ENCODE peak calls at places on chromosomes 7 and 10, in five cellular contexts. P, H, F, A and G are unnamed samples.

GRCh38 chr10:80204193-80204714 is 1.1 kb downstream of the ANXA11 start:
- DNase-seq in P (peak), H (peak), F (no peak), A (no peak), G (no peak)

GRCh38 chr7:17651926-17652385 is 288.3 kb downstream of the SNX13 start:
- DNase-seq in P (no peak), H (no peak), F (no peak), A (no peak), G (no peak)

GRCh38 chr10:14405076-14406065 is 74.6 kb upstream of the FRMD4A start:
- DNase-seq in P (no peak), H (no peak), F (no peak), A (no peak), G (no peak)

GRCh38 chr7:84811427-84811826 is 375.4 kb downstream of the SEMA3D start:
- DNase-seq in P (no peak), H (no peak), F (no peak), A (no peak), G (no peak)

GRCh38 chr10:118754132-118754555 is 626 bp downstream of the CACUL1 start:
- DNase-seq in P (peak), H (peak), F (peak), A (no peak), G (peak)

GRCh38 chr7:28988818-28989595 is 30.9 kb upstream of the TRIL start:
- DNase-seq in P (no peak), H (peak), F (no peak), A (no peak), G (no peak)

GRCh38 chr7:47405921-47406765 is 175.8 kb downstream of the TNS3 start:
- DNase-seq in P (no peak), H (peak), F (no peak), A (no peak), G (no peak)

GRCh38 chr10:102644646-102645387 is 538 bp downstream of the TRIM8 start:
- DNase-seq in P (peak), H (peak), F (peak), A (peak), G (peak)

GRCh38 chr7:31883761-31884164 is 186.4 kb downstream of the PDE1C start:
- DNase-seq in P (no peak), H (no peak), F (no peak), A (no peak), G (no peak)

GRCh38 chr10:119087271-119087897 is 6.8 kb upstream of the EIF3A start:
- DNase-seq in P (no peak), H (no peak), F (no peak), A (no peak), G (no peak)

GRCh38 chr10:132634241-132634946 is 96.8 kb downstream of the INPP5A start:
- DNase-seq in P (peak), H (peak), F (no peak), A (no peak), G (no peak)

GRCh38 chr7:1124816-1125602 is 35.0 kb downstream of the ZFAND2A start:
- DNase-seq in P (no peak), H (no peak), F (no peak), A (no peak), G (no peak)

DNA sequence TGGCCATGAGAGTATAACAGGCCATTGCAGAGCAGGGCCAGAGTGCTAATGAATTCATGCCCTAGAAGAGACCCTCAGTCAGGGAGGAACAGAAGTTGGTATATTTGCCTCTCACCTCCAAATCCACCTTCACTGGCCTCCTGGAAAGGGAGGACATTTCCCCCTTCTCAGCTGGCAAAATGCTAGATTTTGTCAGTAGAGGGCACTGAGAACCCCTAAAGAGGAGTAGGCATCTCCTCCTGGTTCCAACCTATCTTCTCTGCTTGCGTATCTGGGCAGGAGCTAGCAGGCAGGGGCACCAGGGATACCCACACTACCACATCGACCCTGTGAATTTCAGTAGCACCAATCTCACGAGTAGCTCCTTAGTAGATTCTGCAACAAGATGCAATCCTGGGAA is 79.8 kb upstream of the GHITM start:
- DNase-seq in P (peak), H (no peak), F (no peak), A (no peak), G (no peak)
- TF ChIP-seq CTCF in P (peak), H (no peak), F (peak), A (no peak), G (no peak)

GRCh38 chr7:95004618-95005282 is 97.4 kb downstream of the PPP1R9A start:
- DNase-seq in P (no peak), H (no peak), F (no peak), A (no peak), G (no peak)
- TF ChIP-seq CTCF in P (no peak), H (no peak), F (no peak), A (no peak), G (no peak)

GRCh38 chr7:7183061-7183832 is 903 bp downstream of the C1GALT1 start:
- DNase-seq in P (peak), H (peak), F (peak), A (no peak), G (peak)
- TF ChIP-seq CTCF in P (no peak), H (no peak), F (no peak), A (no peak), G (no peak)

GRCh38 chr10:30751678-30752331 is 122.3 kb upstream of the LYZL2 start:
- DNase-seq in P (peak), H (peak), F (peak), A (no peak), G (peak)
- TF ChIP-seq CTCF in P (peak), H (peak), F (peak), A (peak), G (peak)

GRCh38 chr7:88357794-88358533 is 51.3 kb upstream of the STEAP4 start:
- DNase-seq in P (no peak), H (no peak), F (no peak), A (no peak), G (no peak)
- TF ChIP-seq CTCF in P (peak), H (peak), F (peak), A (peak), G (no peak)

DNA sequence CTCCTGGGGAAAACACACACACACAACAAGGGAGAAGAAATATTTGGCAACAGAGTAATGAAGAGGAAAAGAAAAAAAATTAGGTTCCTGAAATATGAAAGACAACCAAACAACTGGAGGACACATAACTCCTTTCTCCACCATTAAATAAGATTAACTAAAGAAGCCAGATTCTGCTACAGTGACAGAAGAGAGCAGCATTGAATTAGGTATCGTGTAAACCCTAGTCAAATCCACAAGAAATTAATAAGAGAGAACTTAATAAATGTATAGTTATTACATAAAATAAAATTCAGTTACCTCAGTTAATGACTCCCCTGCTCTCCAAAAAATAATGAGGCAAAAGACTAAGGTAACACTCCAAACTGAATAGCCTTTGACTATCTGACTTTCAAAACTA is 306.7 kb downstream of the CRPPA start:
- DNase-seq in P (peak), H (no peak), F (no peak), A (no peak), G (no peak)
- TF ChIP-seq CTCF in P (peak), H (no peak), F (peak), A (peak), G (peak)

DNA sequence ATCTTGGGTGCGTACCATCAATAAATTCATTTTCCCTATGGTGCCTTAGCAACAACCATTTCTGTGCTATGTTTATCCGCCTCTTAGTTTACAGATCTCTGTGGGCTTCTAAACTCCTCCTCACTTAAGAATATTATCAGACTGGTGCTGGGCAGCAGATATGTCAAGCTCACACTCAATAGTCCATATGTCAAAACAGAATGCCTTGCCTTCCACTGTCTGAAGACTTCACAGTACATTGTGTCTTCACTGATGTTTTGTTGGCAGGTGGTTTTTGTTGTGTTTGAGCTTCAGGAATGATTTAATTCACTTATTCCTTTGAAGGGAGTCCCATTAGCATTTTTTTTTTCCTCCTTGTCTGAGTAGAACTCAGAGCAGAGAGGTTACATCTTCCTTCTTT is 419.6 kb downstream of the DNAJB9 start:
- DNase-seq in P (no peak), H (no peak), F (no peak), A (no peak), G (no peak)
- TF ChIP-seq CTCF in P (no peak), H (no peak), F (no peak), A (no peak), G (no peak)

GRCh38 chr10:124792998-124793352 is 1.3 kb upstream of the EEF1AKMT2 start:
- DNase-seq in P (no peak), H (no peak), F (no peak), A (no peak), G (no peak)

GRCh38 chr10:124791378-124792348 is at the start of gene EEF1AKMT2:
- DNase-seq in P (peak), H (peak), F (peak), A (peak), G (peak)
- TF ChIP-seq CTCF in P (peak), H (peak), F (peak), A (peak), G (no peak)

DNA sequence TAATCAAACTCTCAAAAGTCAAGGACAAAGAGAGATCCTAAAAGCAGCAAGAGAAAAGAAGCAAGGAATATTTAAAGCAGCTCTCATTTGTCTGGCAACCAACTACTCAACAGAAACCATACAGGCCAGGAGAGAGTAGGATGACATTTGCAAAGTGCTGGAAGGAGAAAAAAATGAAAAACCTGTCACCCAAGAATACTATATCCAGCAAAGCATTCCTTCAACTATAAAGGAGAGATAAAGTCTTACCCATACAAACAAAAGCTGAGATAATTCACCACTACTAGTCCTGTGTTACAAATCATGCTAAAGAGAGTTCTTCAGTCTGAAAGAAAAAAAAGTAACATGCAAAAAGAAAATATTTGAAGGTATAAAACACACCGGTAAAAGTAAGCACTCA is 357.7 kb downstream of the PTPRN2 start:
- DNase-seq in P (no peak), H (no peak), F (no peak), A (no peak), G (no peak)
- TF ChIP-seq CTCF in P (no peak), H (no peak), F (no peak), A (no peak), G (no peak)

DNA sequence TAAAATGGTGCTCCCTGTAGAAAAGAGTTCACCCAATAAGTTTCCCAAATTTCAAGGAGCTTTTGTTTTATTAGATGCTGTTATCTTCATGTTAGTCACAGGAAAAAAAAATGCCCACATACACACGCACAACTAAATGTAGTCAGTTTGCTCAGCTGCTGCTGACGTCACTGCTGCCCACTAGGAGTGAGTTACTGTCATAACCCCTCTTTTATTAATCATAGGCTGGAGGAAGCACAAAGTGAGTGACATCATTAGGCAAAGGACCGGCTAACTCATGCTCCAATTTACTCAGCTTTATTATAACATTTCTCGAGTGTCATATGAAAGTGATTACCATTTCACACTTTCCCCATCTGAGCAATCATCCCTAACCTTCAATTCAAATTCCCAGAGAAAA is 6.7 kb upstream of the INHBA start:
- DNase-seq in P (no peak), H (no peak), F (no peak), A (no peak), G (no peak)
- TF ChIP-seq CTCF in P (no peak), H (no peak), F (no peak), A (no peak), G (no peak)